ENCODE peak calls at places on chromosomes 7 and 10, in six cellular contexts. W is NCI-H1092; K is skeletal muscle cell; V is stimulated activated CD4-positive, alpha-beta T cell treated with anti-CD3 and anti-CD28 coated beads, Interleukin-1b, Interleukin-23, amount 100 ng/mL, for 24 hours; X is OCI-LY7; P is COR-L47. R is an unnamed sample.

GRCh38 chr7:46301677-46302076 is 380.6 kb upstream of the IGFBP3 start:
- DNase-seq in X (no peak), W (no peak), V (no peak), P (no peak), K (no peak), R (no peak)

GRCh38 chr10:30500534-30500933 is 66.5 kb downstream of the MAP3K8 start:
- DNase-seq in P (no peak), K (no peak), W (no peak), X (no peak), V (no peak), R (no peak)

GRCh38 chr10:129049501-129049900 is 417.5 kb upstream of the MGMT start:
- DNase-seq in P (no peak), V (no peak), K (no peak), W (no peak), X (no peak), R (no peak)

GRCh38 chr7:85290252-85290651 is 103.4 kb upstream of the SEMA3D start:
- DNase-seq in P (no peak), W (no peak), V (no peak), K (no peak), X (peak), R (no peak)

GRCh38 chr10:78727728-78728127 is 341.0 kb upstream of the ZMIZ1 start:
- DNase-seq in W (peak), V (no peak), K (no peak), P (peak), X (no peak), R (no peak)

GRCh38 chr7:151245360-151246160 is 2.9 kb downstream of the SMARCD3 start:
- DNase-seq in W (peak), K (no peak), V (peak), P (peak), X (peak), R (no peak)

GRCh38 chr10:120415709-120416330 is 41.2 kb upstream of the PLPP4 start:
- DNase-seq in W (no peak), K (peak), P (no peak), V (no peak), X (no peak), R (no peak)

GRCh38 chr10:98916751-98917150 is 318.9 kb downstream of the HPSE2 start:
- DNase-seq in K (no peak), X (no peak), P (no peak), W (no peak), V (no peak), R (no peak)

GRCh38 chr10:44878704-44879530 is 32.2 kb upstream of the TMEM72 start:
- DNase-seq in V (peak), K (peak), W (peak), X (no peak), P (no peak), R (peak)

GRCh38 chr10:78505657-78506056 is 472.0 kb downstream of the RPS24 start:
- DNase-seq in P (no peak), V (no peak), W (no peak), X (no peak), K (no peak), R (no peak)

GRCh38 chr10:69961168-69961863 is 91.3 kb upstream of the MACROH2A2 start:
- DNase-seq in P (no peak), X (peak), W (no peak), V (no peak), K (no peak), R (no peak)

R was measured in Jurkat, Clone E6-1.